ENCODE peak calls at places on chromosomes 12 and 14, in eight cellular contexts. Y, E, X, B, Q, A, O and N are unnamed samples.

GRCh38 chr14:69069020-69069421 is 83.9 kb downstream of the DCAF5 start:
- DNase-seq in Y (peak), E (peak), X (no peak), B (peak), Q (peak), A (no peak), O (peak), N (no peak)

GRCh38 chr14:63862163-63862562 is 9.4 kb downstream of the SYNE2 start:
- DNase-seq in Y (no peak), E (no peak), X (no peak), B (no peak), Q (no peak), A (no peak), O (no peak), N (no peak)

GRCh38 chr12:85029456-85029855 is 6.6 kb downstream of the TSPAN19 start:
- DNase-seq in Y (peak), E (peak), X (peak), B (peak), Q (no peak), A (peak), O (peak), N (peak)

GRCh38 chr12:57429473-57430116 is 1.2 kb downstream of the R3HDM2 start:
- DNase-seq in Y (peak), E (no peak), X (peak), B (no peak), Q (no peak), A (no peak), O (peak), N (no peak)

GRCh38 chr14:76280221-76280620 is 95.7 kb upstream of the ESRRB start:
- DNase-seq in Y (no peak), E (no peak), X (no peak), B (no peak), Q (no peak), A (no peak), O (no peak), N (no peak)

GRCh38 chr12:47218191-47218654 is 138.5 kb upstream of the AMIGO2 start:
- DNase-seq in Y (no peak), E (no peak), X (no peak), B (no peak), Q (no peak), A (no peak), O (no peak), N (no peak)

GRCh38 chr14:104507443-104507842 is 72.1 kb upstream of the C14orf180 start:
- DNase-seq in Y (no peak), E (no peak), X (no peak), B (no peak), Q (no peak), A (no peak), O (no peak), N (peak)

GRCh38 chr14:68523994-68524725 is 268.7 kb downstream of the ZFP36L1 start:
- DNase-seq in Y (peak), E (peak), X (no peak), B (peak), Q (peak), A (no peak), O (no peak), N (no peak)

GRCh38 chr14:92516966-92517350 is 3.4 kb downstream of the RIN3 start:
- DNase-seq in Y (no peak), E (no peak), X (no peak), B (no peak), Q (no peak), A (no peak), O (no peak), N (no peak)

GRCh38 chr12:121934318-121934682 is 15.9 kb downstream of the CFAP251 start:
- DNase-seq in Y (no peak), E (no peak), X (no peak), B (no peak), Q (no peak), A (no peak), O (peak), N (no peak)